ENCODE peak calls at places on chromosomes 5 and 9, in ten cellular contexts. E is progenitor cell of endocrine pancreas; V is type B pancreatic cell; C is activated CD8-positive, alpha-beta T cell treated with anti-CD3 and anti-CD28 coated beads for 36 hours; R is A673; H is mammary epithelial cell; T is breast epithelium; S is choroid plexus epithelial cell; U is coronary artery; Q is HFFc6. W is an unnamed sample.

GRCh38 chr5:56094579-56095361 is 100.0 kb upstream of the IL6ST start:
- DNase-seq in H (no peak), U (no peak), Q (no peak), R (no peak), T (no peak), C (peak), S (no peak), V (no peak), E (no peak), W (no peak)

GRCh38 chr5:164188733-164189148 is 683.3 kb downstream of the MAT2B start:
- DNase-seq in Q (no peak), T (no peak), S (no peak), C (no peak), R (peak), E (no peak), H (no peak), U (no peak), V (no peak), W (no peak)

GRCh38 chr9:110141118-110141797 is 66.7 kb downstream of the C9orf152 start:
- DNase-seq in E (no peak), Q (peak), T (peak), R (no peak), C (no peak), U (peak), V (no peak), H (peak), S (peak), W (no peak)

GRCh38 chr9:7500521-7500920 is 299.1 kb downstream of the DMAC1 start:
- DNase-seq in S (no peak), E (no peak), R (no peak), T (no peak), V (no peak), C (no peak), U (no peak), Q (no peak), H (no peak), W (no peak)

GRCh38 chr9:13083973-13084528 is 195.4 kb downstream of the MPDZ start:
- DNase-seq in E (no peak), Q (peak), H (peak), U (no peak), S (peak), R (peak), C (no peak), T (no peak), V (no peak), W (no peak)

GRCh38 chr5:88656196-88656935 is 226.6 kb downstream of the MEF2C start:
- DNase-seq in T (no peak), U (no peak), V (no peak), H (no peak), Q (no peak), S (no peak), R (no peak), E (no peak), C (no peak), W (no peak)

GRCh38 chr9:120528834-120529233 is 51.1 kb downstream of the CDK5RAP2 start:
- DNase-seq in U (no peak), T (no peak), R (no peak), S (no peak), H (no peak), C (no peak), E (no peak), Q (no peak), V (no peak), W (no peak)

GRCh38 chr9:21689851-21690250 is 112.6 kb upstream of the MTAP start:
- DNase-seq in Q (no peak), C (no peak), R (no peak), E (no peak), V (no peak), H (no peak), T (no peak), U (no peak), S (peak), W (no peak)

GRCh38 chr9:81609782-81610738 is 79.3 kb downstream of the TLE1 start:
- DNase-seq in S (peak), C (no peak), Q (peak), H (peak), V (no peak), R (no peak), T (no peak), E (no peak), U (no peak), W (no peak)

DNA sequence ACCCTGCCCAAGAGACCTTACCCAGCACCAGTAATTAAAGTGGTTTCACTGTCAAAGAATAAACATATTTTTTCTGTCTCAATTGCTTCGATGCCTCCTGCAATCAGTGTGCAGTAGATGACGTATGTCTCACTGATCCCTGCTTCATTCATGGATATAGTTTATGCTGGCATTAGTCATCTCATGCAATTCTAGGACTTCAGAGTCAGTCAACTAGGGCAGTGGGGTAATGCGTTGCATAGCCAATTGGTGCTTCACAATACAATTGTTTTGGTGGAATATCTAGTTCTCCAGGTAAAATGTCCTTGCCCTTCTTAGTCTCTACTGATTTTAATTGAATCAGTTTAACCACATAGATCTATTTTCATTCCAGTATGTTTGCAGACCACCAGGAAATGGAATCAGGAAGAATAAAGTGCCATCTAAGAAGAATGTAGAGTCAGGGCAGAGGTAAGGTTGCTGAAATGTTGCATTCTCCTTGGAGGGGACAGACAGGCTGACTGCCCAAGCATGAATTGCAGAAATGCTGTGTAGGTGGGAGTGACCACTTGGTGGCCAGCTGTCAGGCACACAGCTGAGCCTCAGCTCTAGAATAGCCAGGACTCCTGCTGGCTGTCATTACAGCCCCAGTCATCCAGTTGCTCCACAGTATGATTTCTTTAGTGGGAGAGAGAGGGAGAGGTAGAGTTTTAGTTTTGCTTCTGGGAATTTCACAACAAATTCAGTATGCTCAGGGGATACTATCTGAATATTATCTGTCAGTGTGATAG is 73.5 kb upstream of the MEGF10 start:
- DNase-seq in C (no peak), E (no peak), R (no peak), U (no peak), T (no peak), S (no peak), Q (no peak), V (no peak), H (no peak), W (peak)
- TF ChIP-seq CTCF in C (no peak), E (peak), R (no peak), U (no peak), T (no peak), S (peak), Q (no peak), V (peak), H (no peak), W (no peak)

GRCh38 chr5:132237141-132237540 is 9.5 kb upstream of the P4HA2 start:
- DNase-seq in S (no peak), U (peak), C (no peak), H (no peak), V (no peak), R (no peak), Q (no peak), T (no peak), E (no peak), W (no peak)
- TF ChIP-seq CTCF in S (peak), U (no peak), C (no peak), H (peak), V (peak), R (no peak), Q (peak), T (no peak), E (no peak), W (no peak)

GRCh38 chr5:32724526-32724925 is 13.4 kb downstream of the NPR3 start:
- DNase-seq in Q (no peak), U (no peak), C (no peak), R (no peak), H (no peak), E (no peak), T (no peak), V (no peak), S (no peak), W (no peak)
- TF ChIP-seq CTCF in Q (peak), U (no peak), C (no peak), R (no peak), H (no peak), E (no peak), T (no peak), V (peak), S (no peak), W (no peak)

GRCh38 chr9:68672625-68673024 is 32.4 kb upstream of the PIP5K1B start:
- DNase-seq in R (no peak), C (no peak), Q (no peak), H (no peak), E (no peak), T (no peak), U (no peak), S (no peak), V (no peak), W (no peak)

GRCh38 chr9:68683433-68683832 is 21.6 kb upstream of the PIP5K1B start:
- DNase-seq in U (no peak), H (no peak), C (no peak), R (no peak), Q (no peak), S (no peak), V (no peak), E (no peak), T (no peak), W (no peak)

DNA sequence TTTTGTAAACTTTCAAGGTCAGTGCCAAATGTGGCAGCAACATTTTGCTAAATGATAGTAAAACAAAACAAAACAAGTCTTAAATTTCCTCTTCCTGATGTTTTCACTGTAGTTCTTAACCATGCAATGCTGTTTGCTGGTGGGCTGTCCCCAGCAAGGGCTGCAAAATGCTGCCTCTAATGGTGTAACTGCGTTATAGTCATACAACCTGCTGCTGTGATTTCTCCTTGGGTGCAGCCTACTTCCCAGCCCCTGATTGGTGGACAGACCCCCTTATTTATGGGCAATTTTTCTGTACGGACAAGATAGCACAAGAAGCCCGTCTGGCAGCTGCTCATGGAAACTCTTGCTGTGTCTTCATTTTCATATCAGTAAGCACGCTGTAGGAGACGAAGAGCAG is 26.6 kb upstream of the PIP5K1B start:
- DNase-seq in C (no peak), S (peak), E (no peak), U (no peak), V (no peak), Q (no peak), H (no peak), T (no peak), R (peak), W (peak)
- TF ChIP-seq CTCF in C (no peak), S (no peak), E (peak), U (no peak), V (peak), Q (no peak), H (peak), T (no peak), R (peak), W (peak)

GRCh38 chr9:121783126-121783522 is 131.7 kb downstream of the DAB2IP start:
- DNase-seq in U (no peak), T (no peak), V (no peak), E (no peak), H (no peak), Q (no peak), C (no peak), S (no peak), R (no peak), W (no peak)

GRCh38 chr9:121783523-121784507 is 132.4 kb downstream of the DAB2IP start:
- DNase-seq in U (no peak), S (no peak), E (no peak), R (no peak), Q (no peak), T (no peak), C (peak), V (peak), H (no peak), W (no peak)

GRCh38 chr9:121786543-121786948 is 135.1 kb downstream of the DAB2IP start:
- DNase-seq in R (no peak), U (no peak), Q (no peak), T (no peak), C (no peak), S (no peak), H (no peak), V (peak), E (no peak), W (no peak)

GRCh38 chr9:121785673-121786542 is 134.5 kb downstream of the DAB2IP start:
- DNase-seq in C (no peak), E (no peak), H (no peak), R (no peak), U (no peak), V (peak), S (no peak), T (no peak), Q (no peak), W (no peak)

DNA sequence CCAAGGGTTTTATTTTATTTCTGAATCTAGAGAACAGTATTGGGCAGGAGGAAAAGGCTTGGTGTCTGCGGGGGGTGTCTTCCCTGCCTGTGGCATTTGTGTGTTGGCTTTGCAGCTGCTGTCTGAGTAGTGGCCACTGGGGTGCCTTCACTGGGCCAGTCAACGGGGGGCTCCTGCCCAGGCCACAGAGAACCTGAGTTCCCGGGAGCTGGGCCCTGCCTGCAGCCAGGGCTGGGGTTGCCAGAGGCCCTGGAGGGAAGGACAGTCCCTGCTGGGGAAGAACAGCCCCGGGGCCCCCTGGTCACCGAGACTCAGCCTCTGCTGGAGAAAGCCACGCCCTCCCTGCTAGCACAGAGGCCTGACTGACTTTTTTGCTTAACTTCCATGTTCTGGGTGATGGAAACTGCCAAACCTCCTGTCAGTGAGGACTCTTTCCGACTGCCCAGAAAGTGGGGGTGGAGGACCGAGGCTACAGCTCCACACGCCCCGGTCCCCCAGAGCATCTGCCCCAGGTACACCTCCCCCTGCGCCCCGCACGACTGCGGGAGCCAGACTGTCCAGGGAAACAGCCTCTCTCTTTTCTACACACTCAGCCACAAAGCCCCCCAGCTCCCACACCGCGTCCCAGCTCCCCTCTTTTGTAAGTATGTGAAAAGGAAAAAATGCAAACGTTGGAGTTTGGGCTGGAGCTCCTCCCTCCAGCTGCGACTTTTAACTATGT is 133.4 kb downstream of the DAB2IP start:
- DNase-seq in E (no peak), V (peak), C (no peak), S (no peak), T (no peak), R (no peak), Q (no peak), U (no peak), H (no peak), W (no peak)
- TF ChIP-seq CTCF in E (no peak), V (peak), C (no peak), S (peak), T (no peak), R (no peak), Q (peak), U (no peak), H (no peak), W (no peak)

DNA sequence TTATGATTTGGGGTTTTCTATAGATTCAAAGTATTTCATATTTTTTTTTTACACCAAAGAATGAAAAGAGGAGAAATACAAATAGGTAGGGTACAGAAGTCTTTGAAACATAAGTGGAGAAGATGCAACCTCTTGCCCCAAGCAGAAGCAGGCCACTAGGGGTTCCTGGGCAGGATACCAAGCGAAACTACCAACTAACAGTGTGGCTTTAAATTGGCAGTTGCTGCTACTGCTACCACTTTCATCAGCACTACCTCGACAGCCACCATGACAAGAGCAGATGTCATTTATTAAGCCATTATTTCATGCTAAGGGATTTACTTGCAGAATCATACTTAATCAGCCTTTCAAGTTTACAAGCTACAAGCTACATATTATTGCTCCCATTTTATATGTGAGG is 288.1 kb downstream of the NR3C1 start:
- DNase-seq in U (no peak), V (no peak), Q (no peak), R (no peak), S (no peak), H (no peak), C (no peak), E (no peak), T (no peak), W (no peak)
- TF ChIP-seq CTCF in U (no peak), V (no peak), Q (no peak), R (no peak), S (no peak), H (no peak), C (no peak), E (no peak), T (no peak), W (no peak)

DNA sequence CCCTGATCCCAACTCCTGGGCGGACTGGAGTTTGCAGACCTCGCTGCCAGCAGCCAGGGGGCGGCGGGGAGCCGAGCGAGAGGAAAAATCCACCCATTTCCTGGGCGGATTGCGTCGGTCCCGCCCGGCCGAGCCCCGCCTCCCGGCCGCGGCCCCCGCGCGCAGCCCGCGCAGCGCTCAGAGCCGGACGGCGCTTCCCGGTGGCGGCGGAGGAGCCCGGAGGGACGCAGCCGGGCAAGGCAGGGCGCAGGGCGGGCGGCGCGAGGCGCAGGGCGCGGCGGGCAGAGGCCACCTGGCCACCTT is at the start of gene OLFM1:
- DNase-seq in S (peak), C (peak), Q (peak), V (peak), U (no peak), R (peak), H (peak), E (peak), T (peak), W (peak)
- TF ChIP-seq CTCF in S (peak), C (peak), Q (peak), V (peak), U (no peak), R (peak), H (peak), E (peak), T (no peak), W (peak)

GRCh38 chr5:111697215-111697614 is 59.8 kb downstream of the NREP start:
- DNase-seq in V (no peak), S (no peak), R (peak), C (no peak), Q (no peak), E (no peak), H (no peak), U (no peak), T (no peak), W (no peak)

GRCh38 chr5:111699324-111699723 is 57.7 kb downstream of the NREP start:
- DNase-seq in E (no peak), R (no peak), H (peak), T (no peak), S (no peak), C (no peak), V (no peak), Q (no peak), U (no peak), W (no peak)

GRCh38 chr5:111699976-111700375 is 57.0 kb downstream of the NREP start:
- DNase-seq in T (no peak), E (no peak), R (no peak), Q (no peak), V (no peak), U (no peak), S (peak), H (no peak), C (no peak), W (no peak)

GRCh38 chr5:111694183-111694582 is 62.8 kb downstream of the NREP start:
- DNase-seq in H (peak), V (no peak), S (peak), T (no peak), R (no peak), C (no peak), E (no peak), Q (peak), U (no peak), W (no peak)

GRCh38 chr5:111697881-111698757 is 58.9 kb downstream of the NREP start:
- DNase-seq in U (no peak), Q (peak), H (no peak), C (peak), E (no peak), S (peak), T (no peak), R (no peak), V (no peak), W (no peak)
- TF ChIP-seq CTCF in U (no peak), Q (no peak), H (peak), C (no peak), E (no peak), S (peak), T (no peak), R (no peak), V (peak), W (no peak)

W was measured in nephron progenitor cell.